ENCODE peak calls at places on chromosomes 2 and 18, in six cellular contexts. One of them, this sample, is unnamed.

GRCh38 chr2:165067958-165068612 is 112.8 kb upstream of the SLC38A11 start:
- DNase-seq in testis: peak; percentile 83
- DNase-seq in heart left ventricle: peak; percentile 62
- DNase-seq in body of pancreas: peak; percentile 64
- DNase-seq in esophagus squamous epithelium: no peak
- DNase-seq in IMR-90: peak; percentile 23
- DNase-seq in this sample: no peak

GRCh38 chr2:11373096-11373495 is 28.7 kb upstream of the ROCK2 start:
- DNase-seq in esophagus squamous epithelium: no peak
- DNase-seq in body of pancreas: no peak
- DNase-seq in IMR-90: no peak
- DNase-seq in testis: no peak
- DNase-seq in heart left ventricle: no peak
- DNase-seq in this sample: no peak

GRCh38 chr2:99804969-99805368 is 315.2 kb upstream of the REV1 start:
- DNase-seq in esophagus squamous epithelium: no peak
- DNase-seq in testis: no peak
- DNase-seq in body of pancreas: no peak
- DNase-seq in IMR-90: peak; percentile 35
- DNase-seq in heart left ventricle: no peak
- DNase-seq in this sample: no peak

GRCh38 chr2:181680055-181680936 is at the start of gene NEUROD1:
- DNase-seq in body of pancreas: peak; percentile 60
- DNase-seq in heart left ventricle: no peak
- DNase-seq in testis: no peak
- DNase-seq in esophagus squamous epithelium: no peak
- DNase-seq in IMR-90: no peak
- DNase-seq in this sample: peak; percentile 60

GRCh38 chr2:120674246-120675170 is 61.2 kb upstream of the GLI2 start:
- DNase-seq in IMR-90: no peak
- DNase-seq in body of pancreas: no peak
- DNase-seq in heart left ventricle: no peak
- DNase-seq in testis: no peak
- DNase-seq in esophagus squamous epithelium: no peak
- DNase-seq in this sample: no peak

GRCh38 chr2:76019130-76019529 is 308.4 kb upstream of the GCFC2 start:
- DNase-seq in esophagus squamous epithelium: no peak
- DNase-seq in body of pancreas: no peak
- DNase-seq in heart left ventricle: no peak
- DNase-seq in testis: no peak
- DNase-seq in IMR-90: no peak
- DNase-seq in this sample: no peak

GRCh38 chr18:741931-742512 is 29.6 kb upstream of the ENOSF1 start:
- DNase-seq in testis: no peak
- DNase-seq in IMR-90: peak; percentile 63
- DNase-seq in heart left ventricle: no peak
- DNase-seq in body of pancreas: no peak
- DNase-seq in esophagus squamous epithelium: no peak
- DNase-seq in this sample: no peak

GRCh38 chr2:225429718-225430117 is 30.2 kb downstream of the NYAP2 start:
- DNase-seq in testis: peak; percentile 57
- DNase-seq in body of pancreas: peak; percentile 84
- DNase-seq in heart left ventricle: no peak
- DNase-seq in IMR-90: peak; percentile 0
- DNase-seq in esophagus squamous epithelium: no peak
- DNase-seq in this sample: no peak

GRCh38 chr2:123958011-123958410 is 67.1 kb upstream of the CNTNAP5 start:
- DNase-seq in heart left ventricle: no peak
- DNase-seq in esophagus squamous epithelium: no peak
- DNase-seq in testis: no peak
- DNase-seq in body of pancreas: no peak
- DNase-seq in IMR-90: no peak
- DNase-seq in this sample: no peak

GRCh38 chr18:59196161-59196560 is 23.8 kb upstream of the GRP start:
- DNase-seq in IMR-90: no peak
- DNase-seq in body of pancreas: no peak
- DNase-seq in testis: no peak
- DNase-seq in heart left ventricle: no peak
- DNase-seq in esophagus squamous epithelium: no peak
- DNase-seq in this sample: no peak

GRCh38 chr2:59932341-59932740 is 621.1 kb downstream of the BCL11A start:
- DNase-seq in body of pancreas: no peak
- DNase-seq in IMR-90: no peak
- DNase-seq in esophagus squamous epithelium: no peak
- DNase-seq in heart left ventricle: no peak
- DNase-seq in testis: no peak
- DNase-seq in this sample: no peak

GRCh38 chr2:231709981-231710750 is 1.8 kb downstream of the PTMA start:
- DNase-seq in heart left ventricle: peak; percentile 87
- DNase-seq in body of pancreas: peak; percentile 85
- DNase-seq in IMR-90: peak; percentile 80
- DNase-seq in testis: peak; percentile 83
- DNase-seq in esophagus squamous epithelium: no peak
- DNase-seq in this sample: peak; percentile 97

GRCh38 chr18:10588975-10589374 is 63.1 kb downstream of the NAPG start:
- DNase-seq in heart left ventricle: no peak
- DNase-seq in IMR-90: peak; percentile 18
- DNase-seq in body of pancreas: no peak
- DNase-seq in esophagus squamous epithelium: no peak
- DNase-seq in testis: no peak
- DNase-seq in this sample: no peak

GRCh38 chr2:47767880-47768609 is 14.9 kb upstream of the MSH6 start:
- DNase-seq in IMR-90: peak; percentile 30
- DNase-seq in testis: peak; percentile 83
- DNase-seq in body of pancreas: peak; percentile 64
- DNase-seq in heart left ventricle: peak; percentile 54
- DNase-seq in esophagus squamous epithelium: no peak
- DNase-seq in this sample: peak; percentile 95

GRCh38 chr18:61822879-61823278 is 69.9 kb downstream of the RNF152 start:
- DNase-seq in testis: no peak
- DNase-seq in IMR-90: no peak
- DNase-seq in esophagus squamous epithelium: no peak
- DNase-seq in body of pancreas: no peak
- DNase-seq in heart left ventricle: no peak
- DNase-seq in this sample: no peak

GRCh38 chr2:134334542-134335353 is 80.9 kb downstream of the MGAT5 start:
- DNase-seq in IMR-90: no peak
- DNase-seq in testis: no peak
- DNase-seq in body of pancreas: no peak
- DNase-seq in heart left ventricle: no peak
- DNase-seq in esophagus squamous epithelium: no peak
- DNase-seq in this sample: no peak

GRCh38 chr2:134727385-134727784 is 8.6 kb upstream of the TMEM163 start:
- DNase-seq in heart left ventricle: no peak
- DNase-seq in IMR-90: no peak
- DNase-seq in esophagus squamous epithelium: no peak
- DNase-seq in testis: peak; percentile 71
- DNase-seq in body of pancreas: peak; percentile 77
- DNase-seq in this sample: no peak

GRCh38 chr18:902179-902718 is 2.4 kb upstream of the ADCYAP1 start:
- DNase-seq in heart left ventricle: no peak
- DNase-seq in IMR-90: no peak
- DNase-seq in esophagus squamous epithelium: no peak
- DNase-seq in testis: no peak
- DNase-seq in body of pancreas: no peak
- DNase-seq in this sample: no peak

GRCh38 chr2:1088192-1088860 is 137.7 kb downstream of the SNTG2 start:
- DNase-seq in IMR-90: peak; percentile 16
- DNase-seq in testis: no peak
- DNase-seq in body of pancreas: no peak
- DNase-seq in heart left ventricle: no peak
- DNase-seq in esophagus squamous epithelium: no peak
- DNase-seq in this sample: no peak

GRCh38 chr2:134347756-134348155 is 93.9 kb downstream of the MGAT5 start:
- DNase-seq in heart left ventricle: no peak
- DNase-seq in testis: no peak
- DNase-seq in IMR-90: peak; percentile 29
- DNase-seq in esophagus squamous epithelium: no peak
- DNase-seq in body of pancreas: no peak
- DNase-seq in this sample: no peak

GRCh38 chr18:68992719-68993482 is 195.0 kb downstream of the CCDC102B start:
- DNase-seq in heart left ventricle: no peak
- DNase-seq in esophagus squamous epithelium: no peak
- DNase-seq in body of pancreas: no peak
- DNase-seq in testis: no peak
- DNase-seq in IMR-90: no peak
- DNase-seq in this sample: no peak

GRCh38 chr2:65130440-65131175 is 702 bp upstream of the RAB1A start:
- DNase-seq in IMR-90: no peak
- DNase-seq in testis: no peak
- DNase-seq in body of pancreas: no peak
- DNase-seq in esophagus squamous epithelium: no peak
- DNase-seq in heart left ventricle: no peak
- DNase-seq in this sample: no peak

DNA sequence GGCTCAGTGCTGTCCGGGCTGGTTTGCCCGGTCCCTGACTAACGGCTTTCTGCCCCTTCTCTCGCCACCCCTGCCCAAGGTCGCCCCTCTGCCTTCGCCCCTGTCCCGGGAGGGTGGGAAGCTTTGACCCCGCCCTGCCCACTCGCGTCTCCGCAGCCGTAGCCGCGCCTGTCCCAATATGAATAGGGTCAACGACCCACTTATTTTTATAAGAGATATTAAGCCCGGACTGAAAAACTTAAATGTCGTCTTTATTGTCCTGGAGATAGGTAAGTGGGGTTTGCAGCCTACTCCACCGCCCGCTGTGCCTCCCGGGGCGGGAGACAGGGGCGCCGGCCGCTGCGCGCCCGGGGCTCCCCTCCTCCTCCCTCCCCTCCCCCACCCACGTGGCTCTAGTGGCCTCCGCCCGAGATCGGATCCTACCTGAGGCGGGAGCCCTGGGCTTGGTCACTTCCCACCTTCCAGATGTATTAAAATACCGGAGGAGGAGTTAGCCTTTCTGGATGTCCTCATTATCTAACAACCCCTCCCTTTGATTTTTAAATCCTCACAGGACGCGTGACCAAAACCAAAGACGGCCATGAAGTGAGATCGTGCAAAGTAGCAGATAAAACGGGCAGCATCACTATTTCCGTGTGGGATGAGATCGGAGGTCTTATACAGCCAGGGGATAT is 638 bp downstream of the NABP1 start:
- DNase-seq in esophagus squamous epithelium: no peak
- DNase-seq in IMR-90: no peak
- DNase-seq in heart left ventricle: peak; percentile 61
- DNase-seq in body of pancreas: peak; percentile 62
- DNase-seq in testis: peak; percentile 65
- DNase-seq in this sample: peak; percentile 92
- TF ChIP-seq POLR2A in esophagus squamous epithelium: no peak
- TF ChIP-seq POLR2A in IMR-90: no peak
- TF ChIP-seq POLR2A in heart left ventricle: no peak
- TF ChIP-seq POLR2A in body of pancreas: no peak
- TF ChIP-seq POLR2A in testis: no peak
- TF ChIP-seq POLR2A in this sample: no peak

DNA sequence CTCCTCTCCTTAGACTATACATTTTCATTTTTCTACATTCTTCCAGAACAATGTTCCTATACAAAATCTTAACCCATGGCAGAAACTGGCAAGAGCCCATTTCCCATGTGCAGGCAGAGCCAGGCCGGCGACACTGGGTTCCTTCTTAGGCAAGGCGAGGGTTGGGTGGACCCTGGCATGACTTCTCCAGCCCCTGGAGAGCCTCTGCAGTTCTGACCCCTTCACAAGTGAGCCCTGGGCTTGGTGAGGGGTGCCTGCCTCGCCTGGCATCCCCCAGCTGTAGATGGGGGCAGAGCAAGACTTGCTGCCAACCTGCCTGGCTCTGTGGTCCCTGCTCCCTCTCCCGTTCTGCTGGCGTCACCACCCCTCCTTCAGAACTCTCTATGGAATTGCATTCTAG is 5.0 kb downstream of the GYPC start:
- DNase-seq in body of pancreas: no peak
- DNase-seq in esophagus squamous epithelium: no peak
- DNase-seq in testis: no peak
- DNase-seq in heart left ventricle: no peak
- DNase-seq in IMR-90: no peak
- DNase-seq in this sample: peak; percentile 82
- H3K4me1 ChIP-seq in body of pancreas: peaks cover 59% of the 10 kb centered on the region
- H3K4me1 ChIP-seq in esophagus squamous epithelium: peaks cover 90% of the 10 kb centered on the region
- H3K4me1 ChIP-seq in testis: peaks cover 23% of the 10 kb centered on the region
- H3K4me1 ChIP-seq in heart left ventricle: peaks cover 88% of the 10 kb centered on the region
- H3K4me1 ChIP-seq in IMR-90: peaks cover 15% of the 10 kb centered on the region
- H3K4me1 ChIP-seq in this sample: peaks cover 82% of the 10 kb centered on the region

GRCh38 chr18:54280206-54280550 is 10.9 kb downstream of the POLI start:
- DNase-seq in body of pancreas: no peak
- DNase-seq in IMR-90: no peak
- DNase-seq in heart left ventricle: no peak
- DNase-seq in testis: no peak
- DNase-seq in esophagus squamous epithelium: no peak
- DNase-seq in this sample: no peak

GRCh38 chr18:54279477-54280205 is 10.3 kb downstream of the POLI start:
- DNase-seq in body of pancreas: no peak
- DNase-seq in esophagus squamous epithelium: no peak
- DNase-seq in IMR-90: no peak
- DNase-seq in testis: no peak
- DNase-seq in heart left ventricle: no peak
- DNase-seq in this sample: no peak

GRCh38 chr18:54284535-54284934 is 15.2 kb downstream of the POLI start:
- DNase-seq in testis: no peak
- DNase-seq in esophagus squamous epithelium: no peak
- DNase-seq in heart left ventricle: no peak
- DNase-seq in IMR-90: no peak
- DNase-seq in body of pancreas: no peak
- DNase-seq in this sample: no peak

DNA sequence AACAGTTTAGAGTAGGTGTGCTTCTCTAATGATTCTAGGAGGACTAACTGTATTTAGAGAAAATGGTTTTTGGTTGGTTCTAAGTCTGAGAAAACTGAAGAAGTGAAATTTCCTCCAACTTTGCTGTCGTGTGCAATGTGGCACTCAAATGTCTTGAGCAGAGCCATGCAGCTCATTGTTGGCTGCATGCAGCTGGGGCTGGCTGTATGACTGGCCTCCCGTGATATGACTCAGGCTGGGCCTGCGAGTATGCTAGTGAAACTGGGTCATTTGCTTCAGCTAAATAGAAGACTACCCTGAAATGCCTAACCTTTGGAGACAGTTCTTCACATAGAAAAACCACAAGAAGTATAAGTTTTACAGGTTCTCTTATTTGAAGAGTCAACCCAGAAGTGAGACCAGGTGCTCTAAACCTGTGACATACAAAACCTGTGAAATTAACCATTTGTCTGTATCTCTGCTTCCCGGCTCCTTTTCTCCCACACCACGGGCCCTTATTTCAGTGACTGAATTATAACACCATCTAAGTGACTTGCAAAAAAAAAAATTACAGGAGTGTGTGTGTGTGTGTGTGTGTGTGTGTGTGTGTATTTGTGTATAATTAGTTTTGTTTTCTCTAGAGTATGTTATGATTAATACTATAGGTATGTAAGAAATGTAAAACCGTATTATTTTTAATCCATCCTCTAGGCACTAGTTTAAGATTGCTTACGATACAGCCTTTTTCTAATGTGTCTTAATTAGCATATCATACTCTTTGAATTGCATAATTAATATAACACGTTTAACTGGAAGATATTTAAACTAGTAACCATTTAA is 15.9 kb downstream of the POLI start:
- DNase-seq in esophagus squamous epithelium: no peak
- DNase-seq in IMR-90: peak; percentile 75
- DNase-seq in body of pancreas: no peak
- DNase-seq in heart left ventricle: peak; percentile 62
- DNase-seq in testis: no peak
- DNase-seq in this sample: no peak
- TF ChIP-seq POLR2A in esophagus squamous epithelium: no peak
- TF ChIP-seq POLR2A in IMR-90: no peak
- TF ChIP-seq POLR2A in body of pancreas: no peak
- TF ChIP-seq POLR2A in heart left ventricle: no peak
- TF ChIP-seq POLR2A in testis: no peak
- TF ChIP-seq POLR2A in this sample: no peak

GRCh38 chr18:56393870-56394269 is 244.5 kb downstream of the TXNL1 start:
- DNase-seq in IMR-90: no peak
- DNase-seq in testis: no peak
- DNase-seq in esophagus squamous epithelium: no peak
- DNase-seq in heart left ventricle: no peak
- DNase-seq in body of pancreas: no peak
- DNase-seq in this sample: no peak
- H3K4me1 ChIP-seq in IMR-90: no peaks in the 10 kb centered on the region
- H3K4me1 ChIP-seq in testis: no peaks in the 10 kb centered on the region
- H3K4me1 ChIP-seq in esophagus squamous epithelium: no peaks in the 10 kb centered on the region
- H3K4me1 ChIP-seq in heart left ventricle: no peaks in the 10 kb centered on the region
- H3K4me1 ChIP-seq in body of pancreas: peaks cover 7% of the 10 kb centered on the region
- H3K4me1 ChIP-seq in this sample: no peaks in the 10 kb centered on the region